ENCODE peak calls at places on chromosomes 16 and 17, in nine cellular contexts. One of them, this sample, is unnamed.

GRCh38 chr16:20285993-20286499 is 41.3 kb downstream of the GP2 start:
- DNase-seq in CD8-positive, alpha-beta T cell: no peak
- DNase-seq in neural progenitor cell: peak; percentile 28
- DNase-seq in chondrocyte: no peak
- DNase-seq in right atrium auricular region: no peak
- DNase-seq in endothelial cell: no peak
- DNase-seq in lung: no peak
- DNase-seq in MCF 10A: no peak
- DNase-seq in progenitor cell of endocrine pancreas: no peak
- DNase-seq in this sample: no peak

GRCh38 chr17:80268427-80268826 is 7.8 kb downstream of the RNF213 start:
- DNase-seq in chondrocyte: no peak
- DNase-seq in neural progenitor cell: no peak
- DNase-seq in lung: no peak
- DNase-seq in endothelial cell: no peak
- DNase-seq in CD8-positive, alpha-beta T cell: no peak
- DNase-seq in MCF 10A: no peak
- DNase-seq in right atrium auricular region: no peak
- DNase-seq in progenitor cell of endocrine pancreas: no peak
- DNase-seq in this sample: no peak

GRCh38 chr17:37234106-37234505 is 141.7 kb upstream of the C17orf78 start:
- DNase-seq in chondrocyte: no peak
- DNase-seq in neural progenitor cell: no peak
- DNase-seq in progenitor cell of endocrine pancreas: no peak
- DNase-seq in CD8-positive, alpha-beta T cell: no peak
- DNase-seq in MCF 10A: no peak
- DNase-seq in right atrium auricular region: no peak
- DNase-seq in endothelial cell: no peak
- DNase-seq in lung: no peak
- DNase-seq in this sample: no peak

GRCh38 chr17:4947411-4948165 is 742 bp downstream of the PFN1 start:
- DNase-seq in chondrocyte: no peak
- DNase-seq in neural progenitor cell: peak; percentile 81
- DNase-seq in CD8-positive, alpha-beta T cell: peak; percentile 56
- DNase-seq in progenitor cell of endocrine pancreas: peak; percentile 36
- DNase-seq in right atrium auricular region: no peak
- DNase-seq in MCF 10A: peak; percentile 35
- DNase-seq in endothelial cell: peak; percentile 54
- DNase-seq in lung: peak; percentile 64
- DNase-seq in this sample: peak; percentile 71

GRCh38 chr16:82755570-82756282 is 129.0 kb downstream of the CDH13 start:
- DNase-seq in lung: no peak
- DNase-seq in progenitor cell of endocrine pancreas: no peak
- DNase-seq in right atrium auricular region: no peak
- DNase-seq in chondrocyte: no peak
- DNase-seq in endothelial cell: no peak
- DNase-seq in MCF 10A: peak; percentile 13
- DNase-seq in CD8-positive, alpha-beta T cell: no peak
- DNase-seq in neural progenitor cell: peak; percentile 6
- DNase-seq in this sample: no peak

GRCh38 chr17:9225305-9226101 is 204.2 kb downstream of the NTN1 start:
- DNase-seq in CD8-positive, alpha-beta T cell: no peak
- DNase-seq in chondrocyte: peak; percentile 79
- DNase-seq in MCF 10A: no peak
- DNase-seq in right atrium auricular region: no peak
- DNase-seq in endothelial cell: no peak
- DNase-seq in progenitor cell of endocrine pancreas: no peak
- DNase-seq in lung: no peak
- DNase-seq in neural progenitor cell: peak; percentile 88
- DNase-seq in this sample: peak; percentile 20

GRCh38 chr17:44375196-44376017 is 11.8 kb upstream of the FAM171A2 start:
- DNase-seq in right atrium auricular region: no peak
- DNase-seq in MCF 10A: no peak
- DNase-seq in CD8-positive, alpha-beta T cell: no peak
- DNase-seq in endothelial cell: no peak
- DNase-seq in lung: no peak
- DNase-seq in neural progenitor cell: peak; percentile 28
- DNase-seq in progenitor cell of endocrine pancreas: no peak
- DNase-seq in chondrocyte: peak; percentile 73
- DNase-seq in this sample: no peak

GRCh38 chr16:30380801-30381208 is 1.6 kb downstream of the SEPTIN1 start:
- DNase-seq in CD8-positive, alpha-beta T cell: no peak
- DNase-seq in endothelial cell: no peak
- DNase-seq in neural progenitor cell: no peak
- DNase-seq in MCF 10A: no peak
- DNase-seq in lung: no peak
- DNase-seq in progenitor cell of endocrine pancreas: no peak
- DNase-seq in right atrium auricular region: no peak
- DNase-seq in chondrocyte: no peak
- DNase-seq in this sample: no peak

GRCh38 chr17:44071198-44071520 is 624 bp downstream of the G6PC3 start:
- DNase-seq in endothelial cell: no peak
- DNase-seq in lung: no peak
- DNase-seq in right atrium auricular region: no peak
- DNase-seq in neural progenitor cell: no peak
- DNase-seq in progenitor cell of endocrine pancreas: no peak
- DNase-seq in MCF 10A: no peak
- DNase-seq in CD8-positive, alpha-beta T cell: no peak
- DNase-seq in chondrocyte: no peak
- DNase-seq in this sample: no peak

GRCh38 chr17:27543958-27544349 is 87.0 kb upstream of the LGALS9 start:
- DNase-seq in progenitor cell of endocrine pancreas: no peak
- DNase-seq in MCF 10A: no peak
- DNase-seq in lung: no peak
- DNase-seq in endothelial cell: no peak
- DNase-seq in chondrocyte: peak; percentile 44
- DNase-seq in CD8-positive, alpha-beta T cell: no peak
- DNase-seq in neural progenitor cell: no peak
- DNase-seq in right atrium auricular region: no peak
- DNase-seq in this sample: no peak

GRCh38 chr17:61312406-61313295 is 87.0 kb upstream of the TBX2 start:
- DNase-seq in endothelial cell: no peak
- DNase-seq in MCF 10A: no peak
- DNase-seq in right atrium auricular region: no peak
- DNase-seq in chondrocyte: no peak
- DNase-seq in lung: no peak
- DNase-seq in neural progenitor cell: no peak
- DNase-seq in CD8-positive, alpha-beta T cell: no peak
- DNase-seq in progenitor cell of endocrine pancreas: no peak
- DNase-seq in this sample: no peak

GRCh38 chr16:88102597-88102996 is 151.4 kb downstream of the BANP start:
- DNase-seq in right atrium auricular region: no peak
- DNase-seq in chondrocyte: peak; percentile 81
- DNase-seq in lung: no peak
- DNase-seq in endothelial cell: no peak
- DNase-seq in progenitor cell of endocrine pancreas: no peak
- DNase-seq in MCF 10A: no peak
- DNase-seq in neural progenitor cell: no peak
- DNase-seq in CD8-positive, alpha-beta T cell: no peak
- DNase-seq in this sample: no peak

GRCh38 chr16:57367111-57367752 is 5.1 kb upstream of the CX3CL1 start:
- DNase-seq in chondrocyte: peak; percentile 33
- DNase-seq in progenitor cell of endocrine pancreas: no peak
- DNase-seq in neural progenitor cell: no peak
- DNase-seq in endothelial cell: no peak
- DNase-seq in CD8-positive, alpha-beta T cell: no peak
- DNase-seq in right atrium auricular region: no peak
- DNase-seq in lung: no peak
- DNase-seq in MCF 10A: no peak
- DNase-seq in this sample: no peak

GRCh38 chr17:29154516-29155234 is 25.5 kb downstream of the MYO18A start:
- DNase-seq in lung: no peak
- DNase-seq in chondrocyte: no peak
- DNase-seq in right atrium auricular region: no peak
- DNase-seq in CD8-positive, alpha-beta T cell: no peak
- DNase-seq in MCF 10A: peak; percentile 50
- DNase-seq in endothelial cell: no peak
- DNase-seq in progenitor cell of endocrine pancreas: no peak
- DNase-seq in neural progenitor cell: no peak
- DNase-seq in this sample: no peak

GRCh38 chr17:69898606-69899005 is 176.4 kb upstream of the KCNJ16 start:
- DNase-seq in MCF 10A: no peak
- DNase-seq in endothelial cell: no peak
- DNase-seq in right atrium auricular region: no peak
- DNase-seq in progenitor cell of endocrine pancreas: no peak
- DNase-seq in neural progenitor cell: no peak
- DNase-seq in lung: no peak
- DNase-seq in chondrocyte: no peak
- DNase-seq in CD8-positive, alpha-beta T cell: no peak
- DNase-seq in this sample: no peak

GRCh38 chr17:8420041-8420934 is 15.4 kb upstream of the NDEL1 start:
- DNase-seq in lung: peak; percentile 84
- DNase-seq in chondrocyte: no peak
- DNase-seq in right atrium auricular region: peak; percentile 64
- DNase-seq in progenitor cell of endocrine pancreas: no peak
- DNase-seq in endothelial cell: no peak
- DNase-seq in neural progenitor cell: no peak
- DNase-seq in MCF 10A: peak; percentile 80
- DNase-seq in CD8-positive, alpha-beta T cell: no peak
- DNase-seq in this sample: no peak

GRCh38 chr17:69358688-69359596 is 32.0 kb upstream of the ABCA5 start:
- DNase-seq in right atrium auricular region: no peak
- DNase-seq in endothelial cell: peak; percentile 8
- DNase-seq in lung: no peak
- DNase-seq in CD8-positive, alpha-beta T cell: no peak
- DNase-seq in MCF 10A: peak; percentile 22
- DNase-seq in progenitor cell of endocrine pancreas: no peak
- DNase-seq in neural progenitor cell: peak; percentile 61
- DNase-seq in chondrocyte: no peak
- DNase-seq in this sample: no peak

GRCh38 chr17:46192484-46193245 is 564 bp downstream of the KANSL1 start:
- DNase-seq in endothelial cell: peak; percentile 79
- DNase-seq in neural progenitor cell: peak; percentile 85
- DNase-seq in lung: peak; percentile 74
- DNase-seq in chondrocyte: no peak
- DNase-seq in CD8-positive, alpha-beta T cell: peak; percentile 56
- DNase-seq in right atrium auricular region: peak; percentile 70
- DNase-seq in MCF 10A: peak; percentile 68
- DNase-seq in progenitor cell of endocrine pancreas: peak; percentile 65
- DNase-seq in this sample: peak; percentile 89
- TF ChIP-seq CTCF in endothelial cell: no peak
- TF ChIP-seq CTCF in neural progenitor cell: no peak
- TF ChIP-seq CTCF in lung: no peak
- TF ChIP-seq CTCF in chondrocyte: no peak
- TF ChIP-seq CTCF in CD8-positive, alpha-beta T cell: no peak
- TF ChIP-seq CTCF in right atrium auricular region: no peak
- TF ChIP-seq CTCF in MCF 10A: no peak
- TF ChIP-seq CTCF in progenitor cell of endocrine pancreas: no peak
- TF ChIP-seq CTCF in this sample: no peak

DNA sequence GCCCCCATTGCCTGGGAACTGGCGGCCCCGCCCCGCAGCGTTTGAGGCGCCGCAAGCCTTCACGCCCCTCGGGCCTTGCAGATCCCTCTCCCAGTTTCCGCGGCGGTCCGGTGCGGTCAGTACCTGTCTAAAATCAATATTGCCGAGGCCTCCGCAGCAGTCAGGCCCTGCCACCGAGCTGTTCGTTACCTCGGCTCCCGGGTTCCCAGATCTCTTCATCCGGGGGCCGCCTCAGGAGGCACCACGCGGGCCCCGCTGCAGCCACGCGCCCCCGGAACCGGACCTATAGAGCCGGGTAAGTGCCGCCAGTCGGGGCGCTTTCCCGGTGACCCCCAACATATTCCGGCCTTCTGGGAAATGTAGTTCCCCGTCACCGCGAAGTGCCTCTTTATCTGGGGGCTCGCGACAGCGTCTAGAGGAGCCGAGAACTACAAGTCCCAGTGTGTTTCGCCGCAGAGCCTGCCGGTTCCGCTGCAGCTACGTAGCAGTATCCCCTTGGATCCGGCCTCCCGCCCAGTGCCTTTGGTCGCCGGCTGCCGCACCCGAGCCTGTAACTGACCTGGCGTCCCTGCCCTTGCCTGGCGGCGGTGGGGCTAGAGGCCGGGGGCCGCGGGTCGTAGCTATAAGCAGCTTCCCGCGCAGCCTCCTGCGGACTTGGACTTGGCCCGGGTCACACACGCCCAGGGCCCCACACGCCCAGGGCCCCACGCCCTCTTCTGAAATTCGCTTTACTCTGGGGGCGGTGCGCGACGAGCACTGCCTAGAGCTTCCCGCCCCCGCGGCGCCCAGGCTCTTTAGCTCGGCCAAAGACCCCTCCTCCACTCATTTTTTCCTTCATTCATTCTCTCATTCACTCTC is at the start of gene PEMT:
- DNase-seq in lung: peak; percentile 96
- DNase-seq in chondrocyte: peak; percentile 98
- DNase-seq in endothelial cell: peak; percentile 90
- DNase-seq in progenitor cell of endocrine pancreas: peak; percentile 82
- DNase-seq in MCF 10A: peak; percentile 98
- DNase-seq in right atrium auricular region: peak; percentile 98
- DNase-seq in CD8-positive, alpha-beta T cell: peak; percentile 88
- DNase-seq in neural progenitor cell: peak; percentile 99
- DNase-seq in this sample: peak; percentile 93
- TF ChIP-seq CTCF in lung: no peak
- TF ChIP-seq CTCF in chondrocyte: no peak
- TF ChIP-seq CTCF in endothelial cell: no peak
- TF ChIP-seq CTCF in progenitor cell of endocrine pancreas: no peak
- TF ChIP-seq CTCF in MCF 10A: no peak
- TF ChIP-seq CTCF in right atrium auricular region: no peak
- TF ChIP-seq CTCF in CD8-positive, alpha-beta T cell: no peak
- TF ChIP-seq CTCF in neural progenitor cell: peak; percentile 6
- TF ChIP-seq CTCF in this sample: no peak

GRCh38 chr16:10039220-10040096 is 142.8 kb downstream of the GRIN2A start:
- DNase-seq in right atrium auricular region: no peak
- DNase-seq in chondrocyte: no peak
- DNase-seq in CD8-positive, alpha-beta T cell: no peak
- DNase-seq in endothelial cell: peak; percentile 33
- DNase-seq in lung: no peak
- DNase-seq in progenitor cell of endocrine pancreas: peak; percentile 26
- DNase-seq in MCF 10A: no peak
- DNase-seq in neural progenitor cell: peak; percentile 78
- DNase-seq in this sample: peak; percentile 63
- TF ChIP-seq CTCF in right atrium auricular region: peak; percentile 41
- TF ChIP-seq CTCF in chondrocyte: no peak
- TF ChIP-seq CTCF in CD8-positive, alpha-beta T cell: no peak
- TF ChIP-seq CTCF in endothelial cell: peak; percentile 12
- TF ChIP-seq CTCF in lung: no peak
- TF ChIP-seq CTCF in progenitor cell of endocrine pancreas: peak; percentile 26
- TF ChIP-seq CTCF in MCF 10A: no peak
- TF ChIP-seq CTCF in neural progenitor cell: peak; percentile 37
- TF ChIP-seq CTCF in this sample: peak; percentile 36

DNA sequence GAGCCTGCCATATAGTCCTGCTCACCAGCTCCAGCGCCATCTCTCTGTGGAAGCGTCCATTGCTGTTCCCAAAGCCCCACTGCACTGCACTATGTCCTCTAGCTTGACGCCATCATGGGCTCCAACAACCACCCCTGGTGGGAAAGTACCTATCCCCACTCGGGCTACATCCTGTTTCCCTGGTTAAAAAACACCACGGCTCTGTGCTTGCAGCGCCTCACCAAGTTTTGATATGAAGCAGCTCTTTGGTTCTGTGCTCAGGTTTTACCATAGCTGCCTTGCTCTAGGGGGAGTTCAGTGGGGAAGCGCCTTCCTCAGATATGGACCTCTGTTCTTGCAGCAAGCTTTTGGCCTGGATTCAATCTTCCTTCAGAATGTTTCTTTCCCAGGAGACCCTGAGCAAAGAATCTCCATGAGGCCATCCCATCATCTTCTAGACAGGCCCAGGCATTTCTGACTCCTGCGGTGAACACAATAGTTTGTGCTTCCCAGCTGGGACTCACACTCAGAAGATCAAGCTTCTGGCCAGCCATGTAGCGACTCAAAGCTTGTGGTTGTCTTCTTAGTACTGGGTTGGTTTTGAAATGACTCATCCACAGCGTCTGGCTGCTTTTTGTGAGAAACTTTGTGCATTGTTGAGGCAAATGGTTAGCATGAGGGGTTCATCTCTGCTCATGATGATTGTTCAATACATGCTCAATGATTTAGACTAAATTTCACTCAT is 39.5 kb downstream of the DYNLRB2 start:
- DNase-seq in lung: no peak
- DNase-seq in neural progenitor cell: no peak
- DNase-seq in right atrium auricular region: no peak
- DNase-seq in MCF 10A: no peak
- DNase-seq in CD8-positive, alpha-beta T cell: peak; percentile 36
- DNase-seq in endothelial cell: no peak
- DNase-seq in progenitor cell of endocrine pancreas: no peak
- DNase-seq in chondrocyte: no peak
- DNase-seq in this sample: no peak
- TF ChIP-seq CTCF in lung: no peak
- TF ChIP-seq CTCF in neural progenitor cell: no peak
- TF ChIP-seq CTCF in right atrium auricular region: no peak
- TF ChIP-seq CTCF in MCF 10A: no peak
- TF ChIP-seq CTCF in CD8-positive, alpha-beta T cell: no peak
- TF ChIP-seq CTCF in endothelial cell: no peak
- TF ChIP-seq CTCF in progenitor cell of endocrine pancreas: no peak
- TF ChIP-seq CTCF in chondrocyte: no peak
- TF ChIP-seq CTCF in this sample: no peak

This sample was measured in glutamatergic neuron.